ENCODE peak calls at places on chromosomes 6 and 20, in four cellular contexts. B is PC-3, H is endodermal cell, M is AG04450. D is an unnamed sample.

GRCh38 chr20:46202758-46203509 is 84.8 kb downstream of the CD40 start:
- DNase-seq in B (no peak), H (no peak), M (no peak), D (no peak)

GRCh38 chr6:157108923-157109322 is 214.4 kb downstream of the TMEM242 start:
- DNase-seq in B (no peak), H (no peak), M (no peak), D (no peak)

GRCh38 chr6:137641474-137642077 is 147.4 kb upstream of the OLIG3 start:
- DNase-seq in B (peak; percentile 65), H (peak; percentile 86), M (peak; percentile 41), D (no peak)

GRCh38 chr6:111534366-111534765 is 51.3 kb upstream of the REV3L start:
- DNase-seq in B (peak; percentile 31), H (no peak), M (no peak), D (no peak)

GRCh38 chr6:162387723-162388382 is 339.7 kb downstream of the PRKN start:
- DNase-seq in B (no peak), H (peak; percentile 50), M (no peak), D (no peak)

GRCh38 chr6:20564269-20564668 is 30.0 kb downstream of the CDKAL1 start:
- DNase-seq in B (peak; percentile 67), H (no peak), M (no peak), D (no peak)

GRCh38 chr6:142416179-142416578 is 114.4 kb downstream of the ADGRG6 start:
- DNase-seq in B (peak; percentile 41), H (no peak), M (peak; percentile 90), D (no peak)

GRCh38 chr20:24991897-24992419 is 593 bp downstream of the APMAP start:
- DNase-seq in B (peak; percentile 13), H (no peak), M (no peak), D (peak; percentile 92)

GRCh38 chr20:44203161-44203560 is 7.4 kb downstream of the OSER1 start:
- DNase-seq in B (no peak), H (no peak), M (no peak), D (no peak)

GRCh38 chr6:11701568-11701967 is 77.0 kb downstream of the ADTRP start:
- DNase-seq in B (peak; percentile 7), H (no peak), M (no peak), D (no peak)

DNA sequence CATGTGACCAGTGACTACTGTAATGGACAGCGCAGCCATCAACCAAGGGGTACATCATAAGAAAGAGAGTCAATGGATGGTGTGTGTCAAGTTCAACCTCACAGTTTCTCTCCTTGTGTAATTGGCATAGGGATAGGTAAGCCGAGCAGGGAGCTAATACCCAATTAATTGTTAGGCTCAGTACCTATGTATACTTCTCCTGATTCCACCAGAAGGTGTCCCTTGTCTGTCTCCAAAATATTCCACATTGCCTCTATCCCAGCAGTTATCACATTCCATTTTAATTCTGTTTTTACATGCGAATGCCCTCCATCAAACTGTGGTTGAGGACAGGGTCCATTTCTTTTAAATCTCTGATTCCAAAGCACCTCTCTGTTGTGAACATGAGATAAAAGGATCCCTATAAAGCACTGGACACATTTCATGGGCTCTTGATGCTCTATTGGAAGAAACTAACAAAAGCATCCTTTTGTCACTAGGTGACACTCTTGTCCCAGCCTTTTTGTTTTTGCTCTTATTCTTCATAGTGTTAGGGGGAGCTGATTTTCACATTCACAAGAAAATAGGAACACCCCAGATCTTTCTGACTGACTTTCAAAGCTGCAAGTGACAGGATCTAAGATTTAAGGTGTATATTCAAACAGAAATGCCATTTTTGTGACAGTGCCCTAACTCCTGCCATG is 38.9 kb downstream of the FBXO9 start:
- DNase-seq in B (peak; percentile 58), H (peak; percentile 32), M (no peak), D (no peak)
- TF ChIP-seq CTCF in B (peak; percentile 84), H (peak; percentile 67), M (no peak), D (peak; percentile 9)

GRCh38 chr20:19583532-19584175 is 174.4 kb upstream of the RIN2 start:
- DNase-seq in B (peak; percentile 65), H (peak; percentile 98), M (no peak), D (peak; percentile 84)
- H3K27me3 ChIP-seq in B (peaks cover 97% of the 10 kb centered on the region), H (no peaks in the 10 kb centered on the region), M (peaks cover 2% of the 10 kb centered on the region), D (no peaks in the 10 kb centered on the region)

DNA sequence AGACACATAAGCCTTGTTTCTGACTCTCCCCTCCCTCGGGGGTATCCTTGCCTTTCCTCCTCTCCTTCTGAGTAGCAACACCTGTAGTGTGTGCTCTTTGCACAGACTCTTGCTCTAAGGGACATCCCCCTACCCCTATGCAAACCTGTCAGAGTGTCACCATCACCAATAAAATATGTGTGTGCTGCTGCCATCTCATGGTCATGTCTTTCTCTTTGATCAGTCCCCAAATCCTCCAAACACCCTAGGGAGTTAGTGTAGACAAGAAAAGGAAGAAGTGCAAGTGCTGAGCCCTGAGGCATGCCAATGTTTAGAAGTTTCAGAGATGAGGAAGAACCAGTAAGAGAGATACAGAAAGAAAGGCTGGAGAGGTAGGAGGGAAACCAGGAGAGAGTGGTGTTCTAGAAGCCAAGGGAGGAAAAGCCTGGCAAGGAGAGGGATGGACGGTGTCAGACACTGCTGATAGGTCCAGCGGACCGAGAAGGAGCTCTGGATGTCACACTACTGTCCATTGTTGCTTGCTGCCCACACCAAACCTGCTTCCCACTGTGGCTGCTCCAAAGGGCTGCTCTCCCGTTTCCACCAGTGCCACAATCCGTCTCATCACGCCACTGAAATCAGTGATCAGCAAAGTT is 16.4 kb downstream of the TRMT6 start:
- DNase-seq in B (peak; percentile 62), H (peak; percentile 60), M (no peak), D (no peak)
- TF ChIP-seq CTCF in B (peak; percentile 78), H (peak; percentile 64), M (no peak), D (peak; percentile 19)

DNA sequence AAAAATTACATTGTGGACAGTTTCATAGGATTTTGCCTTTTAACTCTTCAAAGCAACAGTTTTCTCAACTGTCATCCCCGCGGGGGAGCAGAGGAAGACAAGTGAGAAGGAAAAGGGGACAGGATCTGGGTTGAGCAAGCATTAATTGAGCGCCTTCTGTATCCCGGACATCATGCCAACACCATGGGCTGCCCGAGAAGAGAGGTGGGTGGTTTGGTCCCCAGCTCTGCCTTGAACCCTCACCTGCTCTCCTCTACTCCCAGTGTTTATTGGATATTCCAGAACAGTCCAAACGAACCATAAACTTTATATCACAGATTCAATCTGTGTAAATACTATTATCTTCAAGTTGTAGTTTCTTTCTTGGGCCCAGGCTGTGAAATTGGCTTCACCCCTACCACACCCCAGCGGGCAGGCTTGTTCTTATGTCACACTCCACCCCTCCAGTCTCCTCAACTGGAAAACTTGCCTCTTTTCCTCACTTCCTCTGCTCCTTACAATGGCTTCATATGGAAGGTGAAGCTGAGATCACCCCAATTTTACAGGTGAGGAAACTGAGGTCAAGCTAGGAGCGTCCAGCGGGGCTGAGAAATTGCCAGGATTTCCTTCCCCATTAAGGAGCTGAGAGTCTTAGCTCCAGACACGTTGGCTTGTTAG is 6.0 kb downstream of the PCK1 start:
- DNase-seq in B (no peak), H (no peak), M (no peak), D (peak; percentile 28)
- H3K27me3 ChIP-seq in B (peaks cover 91% of the 10 kb centered on the region), H (no peaks in the 10 kb centered on the region), M (no peaks in the 10 kb centered on the region), D (no peaks in the 10 kb centered on the region)

GRCh38 chr20:37914367-37914671 is 11.4 kb downstream of the VSTM2L start:
- DNase-seq in B (no peak), H (no peak), M (no peak), D (no peak)
- TF ChIP-seq CTCF in B (no peak), H (no peak), M (no peak), D (no peak)

DNA sequence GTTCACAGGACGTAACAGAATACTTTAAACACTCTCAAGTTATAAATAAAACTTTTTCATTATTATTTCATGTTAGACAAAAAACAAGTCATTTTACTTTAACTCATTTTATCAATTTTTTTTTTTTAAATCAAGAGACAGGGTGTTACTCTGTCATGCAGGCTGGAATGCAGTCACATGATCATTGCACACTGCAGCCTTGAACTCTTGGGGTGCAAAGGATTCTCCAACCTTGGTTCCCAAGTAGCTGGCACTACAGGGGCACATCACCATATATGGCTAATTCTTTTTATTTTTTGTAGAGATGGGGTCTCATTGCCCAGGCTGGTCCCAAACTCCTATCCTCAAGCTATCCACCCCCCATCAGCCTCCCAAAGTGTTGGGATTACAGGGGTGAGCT is 14.2 kb downstream of the PLN start:
- DNase-seq in B (no peak), H (no peak), M (no peak), D (no peak)
- H3K27me3 ChIP-seq in B (no peaks in the 10 kb centered on the region), H (no peaks in the 10 kb centered on the region), M (no peaks in the 10 kb centered on the region), D (no peaks in the 10 kb centered on the region)

DNA sequence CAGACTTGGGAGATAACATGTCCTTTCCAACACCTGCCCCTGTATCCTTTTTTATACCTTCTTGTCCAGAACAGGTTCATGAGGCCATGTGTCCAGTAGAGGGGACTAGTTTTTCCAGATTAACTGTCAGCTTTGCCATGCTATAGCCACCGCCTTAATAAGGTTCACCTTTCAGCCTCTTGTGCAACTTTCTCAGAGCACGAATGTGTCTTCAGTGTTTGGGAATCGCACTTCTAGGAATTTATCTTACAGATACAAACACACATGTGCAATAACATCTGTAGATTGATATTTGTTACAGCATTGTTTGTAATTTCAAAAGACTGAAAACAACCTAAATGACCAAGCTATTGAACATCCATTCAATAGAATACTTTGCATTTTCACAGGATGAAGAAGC is 21.4 kb downstream of the NCR2 start:
- DNase-seq in B (peak; percentile 12), H (no peak), M (no peak), D (no peak)
- TF ChIP-seq CTCF in B (no peak), H (no peak), M (no peak), D (no peak)

D was measured in spleen.